ENCODE peak calls at places on chromosomes 7 and 10, in ten cellular contexts. E is hepatocyte; Q is GM12878; U is CD8-positive, alpha-beta T cell; A is kidney epithelial cell; G is HFF-Myc; J is H9; D is lung; N is right lobe of liver; I is astrocyte of the spinal cord. H is an unnamed sample.
A peak's percentile ranks its signal among the peaks of the same experiment; 100 is the strongest.

GRCh38 chr7:92586403-92586802 is 3.8 kb downstream of the FAM133B start:
- DNase-seq in E (no peak), Q (no peak), U (no peak), A (no peak), G (no peak), J (no peak), D (no peak), N (no peak), I (no peak), H (peak; percentile 26)

GRCh38 chr7:2520131-2520807 is 695 bp downstream of the LFNG start:
- DNase-seq in E (no peak), Q (no peak), U (peak; percentile 70), A (no peak), G (no peak), J (no peak), D (no peak), N (no peak), I (no peak), H (peak; percentile 30)

GRCh38 chr10:70588852-70589570 is 13.5 kb downstream of the PRF1 start:
- DNase-seq in E (no peak), Q (no peak), U (no peak), A (no peak), G (no peak), J (no peak), D (no peak), N (no peak), I (no peak), H (no peak)

GRCh38 chr10:75028748-75029147 is 82.7 kb upstream of the SAMD8 start:
- DNase-seq in E (no peak), Q (no peak), U (no peak), A (no peak), G (no peak), J (no peak), D (no peak), N (no peak), I (no peak), H (no peak)

GRCh38 chr7:51009716-51010496 is 227.2 kb upstream of the GRB10 start:
- DNase-seq in E (no peak), Q (no peak), U (no peak), A (peak; percentile 65), G (peak; percentile 59), J (no peak), D (peak; percentile 32), N (no peak), I (peak; percentile 52), H (peak; percentile 81)

GRCh38 chr7:125119559-125120115 is 190.0 kb upstream of the POT1 start:
- DNase-seq in E (peak; percentile 25), Q (no peak), U (no peak), A (no peak), G (no peak), J (no peak), D (no peak), N (no peak), I (no peak), H (no peak)

GRCh38 chr10:111207525-111207924 is 130.7 kb downstream of the ADRA2A start:
- DNase-seq in E (no peak), Q (no peak), U (no peak), A (no peak), G (no peak), J (no peak), D (no peak), N (no peak), I (no peak), H (peak; percentile 28)

GRCh38 chr7:42128703-42129102 is 108.3 kb downstream of the GLI3 start:
- DNase-seq in E (no peak), Q (no peak), U (no peak), A (no peak), G (no peak), J (no peak), D (no peak), N (no peak), I (peak; percentile 19), H (peak; percentile 33)

GRCh38 chr7:98826811-98827231 is 43.0 kb downstream of the TMEM130 start:
- DNase-seq in E (no peak), Q (no peak), U (no peak), A (no peak), G (no peak), J (peak; percentile 63), D (no peak), N (peak; percentile 46), I (no peak), H (peak; percentile 76)
- TF ChIP-seq CTCF in E (no peak), Q (no peak), U (no peak), A (no peak), G (no peak), J (peak; percentile 33), D (no peak), N (no peak), I (no peak), H (peak; percentile 8)

GRCh38 chr10:131982796-131983195 is 1.1 kb upstream of the BNIP3 start:
- DNase-seq in E (no peak), Q (no peak), U (no peak), A (no peak), G (no peak), J (no peak), D (no peak), N (no peak), I (no peak), H (no peak)

GRCh38 chr10:131982185-131982756 is 548 bp upstream of the BNIP3 start:
- DNase-seq in E (no peak), Q (no peak), U (no peak), A (no peak), G (no peak), J (no peak), D (no peak), N (no peak), I (no peak), H (no peak)

GRCh38 chr10:131980757-131981428 is 830 bp downstream of the BNIP3 start:
- DNase-seq in E (peak; percentile 68), Q (no peak), U (no peak), A (no peak), G (no peak), J (peak; percentile 70), D (no peak), N (peak; percentile 55), I (no peak), H (no peak)

GRCh38 chr10:131980321-131980720 is 1.4 kb downstream of the BNIP3 start:
- DNase-seq in E (no peak), Q (no peak), U (no peak), A (no peak), G (no peak), J (no peak), D (no peak), N (no peak), I (no peak), H (no peak)

DNA sequence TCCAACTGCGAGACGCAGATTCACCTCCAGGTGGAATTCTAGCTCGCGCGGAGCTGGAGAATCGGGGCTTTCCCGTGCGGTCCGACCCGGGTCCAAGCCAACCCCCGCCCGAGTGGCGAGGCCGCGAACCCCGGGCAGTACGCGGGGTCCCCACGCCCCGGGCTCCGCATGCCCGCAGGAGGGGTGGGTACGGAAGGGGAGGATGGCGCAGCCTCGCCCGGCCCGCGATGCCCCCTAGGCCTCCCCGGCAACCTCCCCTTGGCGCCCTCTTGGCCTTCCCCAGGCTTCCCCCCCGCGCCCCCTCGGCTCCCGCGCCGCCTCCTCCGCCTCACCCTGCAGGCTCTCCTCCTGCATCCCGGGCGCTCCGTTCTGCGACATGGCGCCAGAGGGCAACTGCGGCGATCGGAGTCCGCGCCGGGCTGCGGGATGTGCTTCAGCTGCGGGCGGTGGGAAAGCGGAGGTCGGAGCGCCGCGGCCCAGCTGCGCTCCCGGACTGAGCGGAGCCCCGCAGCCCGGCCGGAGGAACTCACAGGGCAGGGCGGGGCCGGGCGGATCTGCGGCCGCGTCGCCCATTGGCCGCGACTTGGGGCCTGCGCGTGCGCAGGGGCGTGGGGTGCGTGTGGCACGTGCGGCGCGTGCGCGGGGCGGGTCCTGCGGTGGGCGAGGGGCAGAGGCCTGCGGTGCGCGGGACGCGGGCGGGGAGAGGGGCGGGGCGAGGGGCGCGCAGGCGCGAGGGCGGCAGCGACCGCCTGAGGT is at the start of gene BNIP3:
- DNase-seq in E (peak; percentile 98), Q (peak; percentile 75), U (peak; percentile 97), A (peak; percentile 66), G (peak; percentile 39), J (peak; percentile 96), D (peak; percentile 94), N (peak; percentile 96), I (peak; percentile 94), H (peak; percentile 91)
- TF ChIP-seq CTCF in E (no peak), Q (no peak), U (no peak), A (no peak), G (no peak), J (peak; percentile 22), D (no peak), N (no peak), I (no peak), H (no peak)

DNA sequence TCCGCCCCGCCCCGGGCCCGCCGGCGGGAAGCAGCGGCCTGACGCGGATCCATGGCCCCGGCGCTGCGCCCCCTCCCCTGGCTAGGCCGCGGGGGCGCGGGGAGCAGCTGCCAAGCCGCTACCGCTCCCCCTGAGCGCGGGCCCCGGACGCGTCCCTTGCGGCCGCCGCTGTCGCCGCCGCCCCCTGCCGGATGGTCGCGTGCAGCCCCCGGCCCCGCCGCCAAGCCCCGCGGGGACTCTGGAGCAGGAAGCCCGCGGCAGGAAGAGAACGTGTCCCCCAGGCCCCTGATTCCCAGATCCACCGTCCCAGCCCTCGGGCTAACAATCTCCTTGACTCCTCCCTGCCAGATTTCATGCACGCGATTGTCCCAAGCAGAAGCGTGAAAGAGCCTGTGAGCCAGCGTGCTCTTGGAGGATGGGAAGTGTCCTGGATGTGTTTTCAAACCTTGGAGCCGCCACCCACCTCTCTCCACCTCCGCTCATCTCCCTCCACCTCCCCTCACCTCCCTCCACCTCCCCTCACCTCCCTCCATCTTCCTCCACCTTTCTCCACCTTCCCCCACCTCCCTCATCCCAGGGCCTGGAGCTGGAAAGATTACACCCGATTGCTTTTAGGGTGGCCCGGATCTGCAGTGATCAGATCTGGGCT is 419 bp upstream of the PRTFDC1 start:
- DNase-seq in E (peak; percentile 70), Q (no peak), U (peak; percentile 84), A (no peak), G (peak; percentile 41), J (peak; percentile 75), D (no peak), N (peak; percentile 52), I (no peak), H (no peak)
- TF ChIP-seq CTCF in E (peak; percentile 21), Q (peak; percentile 24), U (peak; percentile 63), A (peak; percentile 15), G (no peak), J (peak; percentile 56), D (peak; percentile 12), N (peak; percentile 42), I (peak; percentile 27), H (no peak)

GRCh38 chr7:30909431-30909830 is 2.2 kb upstream of the AQP1 start:
- DNase-seq in E (no peak), Q (no peak), U (no peak), A (no peak), G (no peak), J (no peak), D (peak; percentile 63), N (no peak), I (no peak), H (no peak)

GRCh38 chr7:30906520-30907240 is 5.0 kb upstream of the AQP1 start:
- DNase-seq in E (no peak), Q (no peak), U (no peak), A (no peak), G (no peak), J (no peak), D (no peak), N (no peak), I (no peak), H (no peak)

GRCh38 chr7:30907527-30908267 is 4.0 kb upstream of the AQP1 start:
- DNase-seq in E (no peak), Q (no peak), U (no peak), A (no peak), G (no peak), J (peak; percentile 46), D (no peak), N (no peak), I (no peak), H (no peak)

GRCh38 chr7:30910369-30911073 is 1.1 kb upstream of the AQP1 start:
- DNase-seq in E (no peak), Q (no peak), U (no peak), A (no peak), G (no peak), J (no peak), D (no peak), N (no peak), I (no peak), H (no peak)

GRCh38 chr7:30908681-30909080 is 3.0 kb upstream of the AQP1 start:
- DNase-seq in E (no peak), Q (no peak), U (no peak), A (no peak), G (no peak), J (peak; percentile 79), D (no peak), N (no peak), I (no peak), H (no peak)
- TF ChIP-seq CTCF in E (peak; percentile 8), Q (no peak), U (no peak), A (no peak), G (no peak), J (peak; percentile 72), D (no peak), N (no peak), I (peak; percentile 38), H (no peak)